ENCODE peak calls at places on chromosomes 5 and 9, in nine cellular contexts. One of them, this sample, is unnamed.

GRCh38 chr5:125409101-125409495 is 662.7 kb upstream of the ZNF608 start:
- DNase-seq in coronary artery: no peak
- DNase-seq in stimulated activated CD4-positive, alpha-beta T cell treated with anti-CD3 and anti-CD28 coated beads, Interleukin-4, amount 100 ng/mL, for 4 hours: no peak
- DNase-seq in lower leg skin: no peak
- DNase-seq in activated T-helper 1 cell treated with anti-CD3 and anti-CD28 coated beads, Interleukin-2, amount 50 U/mL, for 16 hours: no peak
- DNase-seq in upper lobe of right lung: no peak
- DNase-seq in MV-4-11: no peak
- DNase-seq in GM13977: no peak
- DNase-seq in mesenchymal stem cell: peak
- DNase-seq in this sample: no peak

GRCh38 chr5:77791926-77792325 is 15.8 kb upstream of the TBCA start:
- DNase-seq in MV-4-11: no peak
- DNase-seq in coronary artery: no peak
- DNase-seq in activated T-helper 1 cell treated with anti-CD3 and anti-CD28 coated beads, Interleukin-2, amount 50 U/mL, for 16 hours: no peak
- DNase-seq in lower leg skin: no peak
- DNase-seq in GM13977: no peak
- DNase-seq in mesenchymal stem cell: no peak
- DNase-seq in upper lobe of right lung: no peak
- DNase-seq in stimulated activated CD4-positive, alpha-beta T cell treated with anti-CD3 and anti-CD28 coated beads, Interleukin-4, amount 100 ng/mL, for 4 hours: no peak
- DNase-seq in this sample: no peak

GRCh38 chr9:85115473-85115872 is 445.9 kb downstream of the NTRK2 start:
- DNase-seq in MV-4-11: no peak
- DNase-seq in coronary artery: no peak
- DNase-seq in GM13977: no peak
- DNase-seq in upper lobe of right lung: no peak
- DNase-seq in mesenchymal stem cell: no peak
- DNase-seq in lower leg skin: no peak
- DNase-seq in activated T-helper 1 cell treated with anti-CD3 and anti-CD28 coated beads, Interleukin-2, amount 50 U/mL, for 16 hours: no peak
- DNase-seq in stimulated activated CD4-positive, alpha-beta T cell treated with anti-CD3 and anti-CD28 coated beads, Interleukin-4, amount 100 ng/mL, for 4 hours: no peak
- DNase-seq in this sample: no peak

GRCh38 chr5:38790891-38791290 is 54.9 kb upstream of the OSMR start:
- DNase-seq in mesenchymal stem cell: peak
- DNase-seq in MV-4-11: no peak
- DNase-seq in activated T-helper 1 cell treated with anti-CD3 and anti-CD28 coated beads, Interleukin-2, amount 50 U/mL, for 16 hours: no peak
- DNase-seq in lower leg skin: no peak
- DNase-seq in stimulated activated CD4-positive, alpha-beta T cell treated with anti-CD3 and anti-CD28 coated beads, Interleukin-4, amount 100 ng/mL, for 4 hours: no peak
- DNase-seq in coronary artery: no peak
- DNase-seq in upper lobe of right lung: no peak
- DNase-seq in GM13977: no peak
- DNase-seq in this sample: no peak

GRCh38 chr9:130072515-130073235 is 19.0 kb downstream of the GPR107 start:
- DNase-seq in upper lobe of right lung: no peak
- DNase-seq in GM13977: peak
- DNase-seq in MV-4-11: no peak
- DNase-seq in lower leg skin: no peak
- DNase-seq in activated T-helper 1 cell treated with anti-CD3 and anti-CD28 coated beads, Interleukin-2, amount 50 U/mL, for 16 hours: no peak
- DNase-seq in coronary artery: no peak
- DNase-seq in stimulated activated CD4-positive, alpha-beta T cell treated with anti-CD3 and anti-CD28 coated beads, Interleukin-4, amount 100 ng/mL, for 4 hours: no peak
- DNase-seq in mesenchymal stem cell: peak
- DNase-seq in this sample: peak

GRCh38 chr5:173971681-173972080 is 17.3 kb upstream of the C5orf47 start:
- DNase-seq in coronary artery: no peak
- DNase-seq in lower leg skin: no peak
- DNase-seq in activated T-helper 1 cell treated with anti-CD3 and anti-CD28 coated beads, Interleukin-2, amount 50 U/mL, for 16 hours: no peak
- DNase-seq in mesenchymal stem cell: no peak
- DNase-seq in GM13977: no peak
- DNase-seq in stimulated activated CD4-positive, alpha-beta T cell treated with anti-CD3 and anti-CD28 coated beads, Interleukin-4, amount 100 ng/mL, for 4 hours: no peak
- DNase-seq in upper lobe of right lung: no peak
- DNase-seq in MV-4-11: no peak
- DNase-seq in this sample: no peak

GRCh38 chr9:98864257-98865180 is 57.0 kb downstream of the GALNT12 start:
- DNase-seq in upper lobe of right lung: no peak
- DNase-seq in stimulated activated CD4-positive, alpha-beta T cell treated with anti-CD3 and anti-CD28 coated beads, Interleukin-4, amount 100 ng/mL, for 4 hours: no peak
- DNase-seq in lower leg skin: peak
- DNase-seq in MV-4-11: no peak
- DNase-seq in activated T-helper 1 cell treated with anti-CD3 and anti-CD28 coated beads, Interleukin-2, amount 50 U/mL, for 16 hours: no peak
- DNase-seq in coronary artery: no peak
- DNase-seq in mesenchymal stem cell: peak
- DNase-seq in GM13977: no peak
- DNase-seq in this sample: no peak

GRCh38 chr5:68345595-68345994 is 130.0 kb downstream of the PIK3R1 start:
- DNase-seq in MV-4-11: no peak
- DNase-seq in mesenchymal stem cell: no peak
- DNase-seq in activated T-helper 1 cell treated with anti-CD3 and anti-CD28 coated beads, Interleukin-2, amount 50 U/mL, for 16 hours: no peak
- DNase-seq in GM13977: no peak
- DNase-seq in stimulated activated CD4-positive, alpha-beta T cell treated with anti-CD3 and anti-CD28 coated beads, Interleukin-4, amount 100 ng/mL, for 4 hours: no peak
- DNase-seq in lower leg skin: no peak
- DNase-seq in upper lobe of right lung: no peak
- DNase-seq in coronary artery: no peak
- DNase-seq in this sample: no peak

GRCh38 chr5:8851101-8851500 is 694.8 kb downstream of the SEMA5A start:
- DNase-seq in coronary artery: no peak
- DNase-seq in stimulated activated CD4-positive, alpha-beta T cell treated with anti-CD3 and anti-CD28 coated beads, Interleukin-4, amount 100 ng/mL, for 4 hours: no peak
- DNase-seq in GM13977: no peak
- DNase-seq in MV-4-11: no peak
- DNase-seq in lower leg skin: no peak
- DNase-seq in mesenchymal stem cell: no peak
- DNase-seq in upper lobe of right lung: no peak
- DNase-seq in activated T-helper 1 cell treated with anti-CD3 and anti-CD28 coated beads, Interleukin-2, amount 50 U/mL, for 16 hours: no peak
- DNase-seq in this sample: no peak

GRCh38 chr5:135648109-135648508 is 69.3 kb upstream of the CXCL14 start:
- DNase-seq in lower leg skin: no peak
- DNase-seq in mesenchymal stem cell: no peak
- DNase-seq in stimulated activated CD4-positive, alpha-beta T cell treated with anti-CD3 and anti-CD28 coated beads, Interleukin-4, amount 100 ng/mL, for 4 hours: no peak
- DNase-seq in GM13977: no peak
- DNase-seq in activated T-helper 1 cell treated with anti-CD3 and anti-CD28 coated beads, Interleukin-2, amount 50 U/mL, for 16 hours: no peak
- DNase-seq in coronary artery: no peak
- DNase-seq in upper lobe of right lung: no peak
- DNase-seq in MV-4-11: no peak
- DNase-seq in this sample: no peak

GRCh38 chr9:90907056-90907445 is 105.4 kb downstream of the SYK start:
- DNase-seq in GM13977: no peak
- DNase-seq in MV-4-11: no peak
- DNase-seq in activated T-helper 1 cell treated with anti-CD3 and anti-CD28 coated beads, Interleukin-2, amount 50 U/mL, for 16 hours: no peak
- DNase-seq in coronary artery: peak
- DNase-seq in lower leg skin: no peak
- DNase-seq in stimulated activated CD4-positive, alpha-beta T cell treated with anti-CD3 and anti-CD28 coated beads, Interleukin-4, amount 100 ng/mL, for 4 hours: no peak
- DNase-seq in upper lobe of right lung: no peak
- DNase-seq in mesenchymal stem cell: no peak
- DNase-seq in this sample: no peak

GRCh38 chr9:123637940-123638634 is 282.1 kb downstream of the CRB2 start:
- DNase-seq in mesenchymal stem cell: peak
- DNase-seq in activated T-helper 1 cell treated with anti-CD3 and anti-CD28 coated beads, Interleukin-2, amount 50 U/mL, for 16 hours: no peak
- DNase-seq in lower leg skin: no peak
- DNase-seq in upper lobe of right lung: no peak
- DNase-seq in stimulated activated CD4-positive, alpha-beta T cell treated with anti-CD3 and anti-CD28 coated beads, Interleukin-4, amount 100 ng/mL, for 4 hours: no peak
- DNase-seq in MV-4-11: peak
- DNase-seq in coronary artery: no peak
- DNase-seq in GM13977: no peak
- DNase-seq in this sample: no peak

GRCh38 chr9:12712532-12712931 is 19.3 kb downstream of the TYRP1 start:
- DNase-seq in MV-4-11: no peak
- DNase-seq in lower leg skin: no peak
- DNase-seq in mesenchymal stem cell: peak
- DNase-seq in stimulated activated CD4-positive, alpha-beta T cell treated with anti-CD3 and anti-CD28 coated beads, Interleukin-4, amount 100 ng/mL, for 4 hours: no peak
- DNase-seq in coronary artery: no peak
- DNase-seq in upper lobe of right lung: no peak
- DNase-seq in GM13977: no peak
- DNase-seq in activated T-helper 1 cell treated with anti-CD3 and anti-CD28 coated beads, Interleukin-2, amount 50 U/mL, for 16 hours: no peak
- DNase-seq in this sample: no peak

GRCh38 chr5:146018461-146019375 is 82.3 kb downstream of the SH3RF2 start:
- DNase-seq in lower leg skin: no peak
- DNase-seq in GM13977: no peak
- DNase-seq in activated T-helper 1 cell treated with anti-CD3 and anti-CD28 coated beads, Interleukin-2, amount 50 U/mL, for 16 hours: no peak
- DNase-seq in upper lobe of right lung: no peak
- DNase-seq in mesenchymal stem cell: no peak
- DNase-seq in MV-4-11: no peak
- DNase-seq in stimulated activated CD4-positive, alpha-beta T cell treated with anti-CD3 and anti-CD28 coated beads, Interleukin-4, amount 100 ng/mL, for 4 hours: no peak
- DNase-seq in coronary artery: no peak
- DNase-seq in this sample: no peak

GRCh38 chr5:6567068-6567467 is 65.8 kb downstream of the NSUN2 start:
- DNase-seq in activated T-helper 1 cell treated with anti-CD3 and anti-CD28 coated beads, Interleukin-2, amount 50 U/mL, for 16 hours: no peak
- DNase-seq in MV-4-11: no peak
- DNase-seq in mesenchymal stem cell: no peak
- DNase-seq in coronary artery: no peak
- DNase-seq in upper lobe of right lung: no peak
- DNase-seq in stimulated activated CD4-positive, alpha-beta T cell treated with anti-CD3 and anti-CD28 coated beads, Interleukin-4, amount 100 ng/mL, for 4 hours: no peak
- DNase-seq in lower leg skin: peak
- DNase-seq in GM13977: no peak
- DNase-seq in this sample: no peak

GRCh38 chr9:74760031-74760700 is 127.6 kb downstream of the TRPM6 start:
- DNase-seq in mesenchymal stem cell: peak
- DNase-seq in activated T-helper 1 cell treated with anti-CD3 and anti-CD28 coated beads, Interleukin-2, amount 50 U/mL, for 16 hours: no peak
- DNase-seq in coronary artery: no peak
- DNase-seq in upper lobe of right lung: no peak
- DNase-seq in MV-4-11: no peak
- DNase-seq in GM13977: no peak
- DNase-seq in lower leg skin: no peak
- DNase-seq in stimulated activated CD4-positive, alpha-beta T cell treated with anti-CD3 and anti-CD28 coated beads, Interleukin-4, amount 100 ng/mL, for 4 hours: no peak
- DNase-seq in this sample: no peak

GRCh38 chr5:1436036-1436435 is 9.2 kb downstream of the SLC6A3 start:
- DNase-seq in coronary artery: no peak
- DNase-seq in activated T-helper 1 cell treated with anti-CD3 and anti-CD28 coated beads, Interleukin-2, amount 50 U/mL, for 16 hours: no peak
- DNase-seq in MV-4-11: no peak
- DNase-seq in mesenchymal stem cell: no peak
- DNase-seq in upper lobe of right lung: no peak
- DNase-seq in GM13977: no peak
- DNase-seq in stimulated activated CD4-positive, alpha-beta T cell treated with anti-CD3 and anti-CD28 coated beads, Interleukin-4, amount 100 ng/mL, for 4 hours: no peak
- DNase-seq in lower leg skin: no peak
- DNase-seq in this sample: no peak

GRCh38 chr5:52995914-52996313 is 6.8 kb downstream of the ITGA2 start:
- DNase-seq in activated T-helper 1 cell treated with anti-CD3 and anti-CD28 coated beads, Interleukin-2, amount 50 U/mL, for 16 hours: no peak
- DNase-seq in GM13977: no peak
- DNase-seq in upper lobe of right lung: no peak
- DNase-seq in stimulated activated CD4-positive, alpha-beta T cell treated with anti-CD3 and anti-CD28 coated beads, Interleukin-4, amount 100 ng/mL, for 4 hours: no peak
- DNase-seq in MV-4-11: no peak
- DNase-seq in lower leg skin: no peak
- DNase-seq in mesenchymal stem cell: no peak
- DNase-seq in coronary artery: no peak
- DNase-seq in this sample: no peak